ENCODE peak calls at places on chromosomes 4 and X, in eight cellular contexts. One of them, this sample, is unnamed. For H3K9me2, the result is how much of the 10 kb centered on the place peaks cover.

GRCh38 chrX:110258552-110258951 is 59.3 kb downstream of the AMMECR1 start:
- DNase-seq in GM23338: no peak
- DNase-seq in GM23248: peak
- DNase-seq in OCI-LY7: no peak
- DNase-seq in MM.1S: no peak
- DNase-seq in PC-3: peak
- DNase-seq in HCT116: no peak
- DNase-seq in hepatocyte: no peak
- DNase-seq in this sample: no peak

GRCh38 chr4:132918083-132918482 is 231.0 kb upstream of the PCDH10 start:
- DNase-seq in OCI-LY7: no peak
- DNase-seq in HCT116: no peak
- DNase-seq in hepatocyte: no peak
- DNase-seq in MM.1S: no peak
- DNase-seq in GM23248: no peak
- DNase-seq in GM23338: no peak
- DNase-seq in PC-3: no peak
- DNase-seq in this sample: no peak

GRCh38 chrX:120452131-120452530 is 17.0 kb downstream of the LAMP2 start:
- DNase-seq in GM23338: peak
- DNase-seq in MM.1S: no peak
- DNase-seq in GM23248: peak
- DNase-seq in OCI-LY7: peak
- DNase-seq in hepatocyte: peak
- DNase-seq in HCT116: no peak
- DNase-seq in PC-3: peak
- DNase-seq in this sample: peak

GRCh38 chrX:31420302-31420701 is 348.5 kb upstream of the FTHL17 start:
- DNase-seq in HCT116: no peak
- DNase-seq in PC-3: no peak
- DNase-seq in hepatocyte: no peak
- DNase-seq in OCI-LY7: no peak
- DNase-seq in GM23248: no peak
- DNase-seq in GM23338: no peak
- DNase-seq in MM.1S: no peak
- DNase-seq in this sample: no peak

GRCh38 chrX:40154853-40155616 is 57.3 kb upstream of the BCOR start:
- DNase-seq in PC-3: peak
- DNase-seq in HCT116: no peak
- DNase-seq in GM23248: peak
- DNase-seq in MM.1S: peak
- DNase-seq in OCI-LY7: peak
- DNase-seq in hepatocyte: peak
- DNase-seq in GM23338: peak
- DNase-seq in this sample: peak

GRCh38 chrX:112832481-112833095 is 8.0 kb downstream of the AMOT start:
- DNase-seq in MM.1S: peak
- DNase-seq in OCI-LY7: no peak
- DNase-seq in GM23248: peak
- DNase-seq in GM23338: peak
- DNase-seq in hepatocyte: peak
- DNase-seq in PC-3: peak
- DNase-seq in HCT116: peak
- DNase-seq in this sample: no peak

GRCh38 chr4:108592674-108592986 is 27.7 kb upstream of the RPL34 start:
- DNase-seq in PC-3: no peak
- DNase-seq in OCI-LY7: no peak
- DNase-seq in HCT116: no peak
- DNase-seq in GM23248: no peak
- DNase-seq in GM23338: peak
- DNase-seq in hepatocyte: no peak
- DNase-seq in MM.1S: no peak
- DNase-seq in this sample: no peak

GRCh38 chr4:47061435-47061834 is 30.1 kb downstream of the GABRB1 start:
- DNase-seq in hepatocyte: no peak
- DNase-seq in GM23338: no peak
- DNase-seq in OCI-LY7: no peak
- DNase-seq in PC-3: no peak
- DNase-seq in HCT116: no peak
- DNase-seq in MM.1S: no peak
- DNase-seq in GM23248: no peak
- DNase-seq in this sample: no peak

GRCh38 chr4:71206763-71207162 is 132.1 kb upstream of the SLC4A4 start:
- DNase-seq in GM23338: no peak
- DNase-seq in GM23248: peak
- DNase-seq in PC-3: peak
- DNase-seq in MM.1S: no peak
- DNase-seq in hepatocyte: no peak
- DNase-seq in OCI-LY7: no peak
- DNase-seq in HCT116: no peak
- DNase-seq in this sample: no peak

GRCh38 chr4:7291372-7292135 is 99.2 kb downstream of the SORCS2 start:
- DNase-seq in HCT116: no peak
- DNase-seq in GM23248: no peak
- DNase-seq in OCI-LY7: no peak
- DNase-seq in PC-3: no peak
- DNase-seq in GM23338: no peak
- DNase-seq in hepatocyte: no peak
- DNase-seq in MM.1S: no peak
- DNase-seq in this sample: no peak

GRCh38 chr4:7294176-7294756 is 101.9 kb downstream of the SORCS2 start:
- DNase-seq in PC-3: no peak
- DNase-seq in MM.1S: no peak
- DNase-seq in GM23338: no peak
- DNase-seq in GM23248: no peak
- DNase-seq in HCT116: no peak
- DNase-seq in hepatocyte: no peak
- DNase-seq in OCI-LY7: no peak
- DNase-seq in this sample: no peak

GRCh38 chr4:7295201-7295916 is 103.0 kb downstream of the SORCS2 start:
- DNase-seq in OCI-LY7: no peak
- DNase-seq in GM23248: peak
- DNase-seq in HCT116: no peak
- DNase-seq in MM.1S: no peak
- DNase-seq in hepatocyte: no peak
- DNase-seq in GM23338: no peak
- DNase-seq in PC-3: no peak
- DNase-seq in this sample: peak

GRCh38 chr4:7295917-7296660 is 103.8 kb downstream of the SORCS2 start:
- DNase-seq in GM23338: peak
- DNase-seq in OCI-LY7: no peak
- DNase-seq in HCT116: peak
- DNase-seq in PC-3: peak
- DNase-seq in hepatocyte: peak
- DNase-seq in GM23248: peak
- DNase-seq in MM.1S: no peak
- DNase-seq in this sample: peak

DNA sequence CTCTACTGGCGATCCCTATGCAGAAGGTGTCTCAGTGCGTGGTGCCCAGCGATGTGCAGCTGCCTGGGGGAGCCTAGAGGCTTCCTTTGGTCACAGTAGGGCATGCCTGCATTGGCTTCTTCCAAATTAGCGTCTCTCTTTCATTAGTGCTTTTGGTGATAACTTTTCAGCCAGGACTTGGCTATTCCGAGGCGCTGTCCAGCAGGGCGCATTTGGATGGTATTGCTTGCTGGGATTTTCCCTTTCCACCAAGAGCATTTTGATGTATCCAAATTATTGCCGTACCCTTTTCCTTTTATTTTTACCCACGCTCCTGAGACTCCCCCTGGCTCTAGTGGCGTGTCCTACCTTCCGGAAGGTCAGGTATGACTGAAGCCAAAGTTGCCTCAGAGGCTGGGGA is 101.4 kb downstream of the SORCS2 start:
- DNase-seq in MM.1S: no peak
- DNase-seq in OCI-LY7: no peak
- DNase-seq in GM23248: no peak
- DNase-seq in HCT116: no peak
- DNase-seq in PC-3: no peak
- DNase-seq in hepatocyte: no peak
- DNase-seq in GM23338: no peak
- DNase-seq in this sample: no peak
- H3K9me2 ChIP-seq in MM.1S: under half
- H3K9me2 ChIP-seq in OCI-LY7: under half
- H3K9me2 ChIP-seq in GM23248: under half
- H3K9me2 ChIP-seq in HCT116: under half
- H3K9me2 ChIP-seq in PC-3: under half
- H3K9me2 ChIP-seq in hepatocyte: under half
- H3K9me2 ChIP-seq in GM23338: under half
- H3K9me2 ChIP-seq in this sample: under half

GRCh38 chr4:5024673-5025072 is 5.4 kb upstream of the CYTL1 start:
- DNase-seq in PC-3: no peak
- DNase-seq in GM23248: peak
- DNase-seq in MM.1S: no peak
- DNase-seq in OCI-LY7: no peak
- DNase-seq in hepatocyte: no peak
- DNase-seq in HCT116: no peak
- DNase-seq in GM23338: no peak
- DNase-seq in this sample: no peak
- H3K9me2 ChIP-seq in PC-3: under half
- H3K9me2 ChIP-seq in GM23248: under half
- H3K9me2 ChIP-seq in MM.1S: under half
- H3K9me2 ChIP-seq in OCI-LY7: under half
- H3K9me2 ChIP-seq in hepatocyte: under half
- H3K9me2 ChIP-seq in HCT116: under half
- H3K9me2 ChIP-seq in GM23338: under half
- H3K9me2 ChIP-seq in this sample: under half

GRCh38 chr4:72427022-72427421 is 142.0 kb downstream of the ADAMTS3 start:
- DNase-seq in GM23248: no peak
- DNase-seq in GM23338: no peak
- DNase-seq in OCI-LY7: no peak
- DNase-seq in hepatocyte: no peak
- DNase-seq in PC-3: no peak
- DNase-seq in MM.1S: no peak
- DNase-seq in HCT116: no peak
- DNase-seq in this sample: no peak
- H3K9me2 ChIP-seq in GM23248: under half
- H3K9me2 ChIP-seq in GM23338: under half
- H3K9me2 ChIP-seq in OCI-LY7: under half
- H3K9me2 ChIP-seq in hepatocyte: under half
- H3K9me2 ChIP-seq in PC-3: under half
- H3K9me2 ChIP-seq in MM.1S: under half
- H3K9me2 ChIP-seq in HCT116: under half
- H3K9me2 ChIP-seq in this sample: under half

DNA sequence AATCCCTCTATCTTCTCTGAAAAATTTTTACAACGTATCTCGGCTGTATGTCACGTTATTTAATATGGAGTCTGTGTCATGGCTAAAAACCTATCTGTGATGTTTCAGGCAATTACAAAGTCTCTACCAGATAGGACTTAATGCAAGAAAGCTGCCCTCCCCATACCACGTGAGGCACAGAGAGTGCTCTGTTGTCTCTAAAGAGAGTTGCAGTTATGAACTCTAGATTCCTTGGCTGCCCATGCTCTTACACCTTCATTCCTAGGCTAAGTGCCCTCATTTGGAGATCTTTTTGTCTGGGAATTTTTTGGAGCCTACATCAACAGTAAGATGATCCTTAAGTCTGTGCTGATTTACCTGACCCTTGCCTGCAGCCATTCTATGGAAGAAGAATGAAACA is 935.9 kb downstream of the C4orf33 start:
- DNase-seq in GM23248: no peak
- DNase-seq in HCT116: no peak
- DNase-seq in PC-3: no peak
- DNase-seq in MM.1S: no peak
- DNase-seq in GM23338: no peak
- DNase-seq in OCI-LY7: no peak
- DNase-seq in hepatocyte: no peak
- DNase-seq in this sample: no peak
- H3K9me2 ChIP-seq in GM23248: under half
- H3K9me2 ChIP-seq in HCT116: under half
- H3K9me2 ChIP-seq in PC-3: under half
- H3K9me2 ChIP-seq in MM.1S: under half
- H3K9me2 ChIP-seq in GM23338: under half
- H3K9me2 ChIP-seq in OCI-LY7: under half
- H3K9me2 ChIP-seq in hepatocyte: under half
- H3K9me2 ChIP-seq in this sample: under half

GRCh38 chrX:108198420-108198819 is 106.8 kb downstream of the ATG4A start:
- DNase-seq in PC-3: no peak
- DNase-seq in GM23248: peak
- DNase-seq in MM.1S: no peak
- DNase-seq in HCT116: no peak
- DNase-seq in hepatocyte: peak
- DNase-seq in GM23338: no peak
- DNase-seq in OCI-LY7: no peak
- DNase-seq in this sample: no peak
- H3K9me2 ChIP-seq in PC-3: under half
- H3K9me2 ChIP-seq in GM23248: under half
- H3K9me2 ChIP-seq in MM.1S: under half
- H3K9me2 ChIP-seq in HCT116: under half
- H3K9me2 ChIP-seq in hepatocyte: under half
- H3K9me2 ChIP-seq in GM23338: under half
- H3K9me2 ChIP-seq in OCI-LY7: under half
- H3K9me2 ChIP-seq in this sample: under half